ENCODE peak calls at places on chromosome 18, in nine cellular contexts. C is CD4-positive, alpha-beta memory T cell; Y is foreskin fibroblast; N is choroid plexus epithelial cell; O is NCI-H1694 treated with DMSO at 0.1 percent for 48 hours; Z is NCI-H1092 treated with DMSO at 0.1 percent for 48 hours; E is NCI-H748 treated with DMSO at 0.1 percent for 48 hours; G is cardiac fibroblast; R is GM03348. U is an unnamed sample.

GRCh38 chr18:38007931-38008330 is 442.3 kb upstream of the CELF4 start:
- DNase-seq in Y (no peak), O (no peak), R (no peak), Z (no peak), N (no peak), C (no peak), E (no peak), G (no peak), U (no peak)

GRCh38 chr18:27954226-27954625 is 222.7 kb downstream of the CDH2 start:
- DNase-seq in N (peak; percentile 93), Y (peak; percentile 45), E (no peak), O (no peak), C (no peak), Z (no peak), R (peak; percentile 36), G (peak; percentile 81), U (no peak)

GRCh38 chr18:57202881-57203280 is 56.0 kb downstream of the BOD1L2 start:
- DNase-seq in N (no peak), E (no peak), Y (no peak), O (no peak), Z (no peak), G (no peak), R (no peak), C (no peak), U (no peak)

GRCh38 chr18:2686349-2686968 is 30.9 kb downstream of the SMCHD1 start:
- DNase-seq in O (no peak), N (no peak), Z (no peak), E (no peak), R (no peak), Y (no peak), C (no peak), G (no peak), U (no peak)

GRCh38 chr18:76816127-76816526 is 6.2 kb upstream of the ZNF236 start:
- DNase-seq in N (no peak), R (no peak), G (no peak), E (no peak), Y (no peak), O (no peak), C (no peak), Z (no peak), U (no peak)

GRCh38 chr18:46469186-46469915 is 187.7 kb downstream of the LOXHD1 start:
- DNase-seq in C (no peak), Z (peak; percentile 78), E (no peak), G (no peak), N (peak; percentile 62), O (no peak), Y (peak; percentile 14), R (no peak), U (no peak)

GRCh38 chr18:9418047-9418690 is 57.1 kb upstream of the RALBP1 start:
- DNase-seq in R (no peak), O (no peak), Y (no peak), N (no peak), G (no peak), C (no peak), Z (no peak), E (no peak), U (no peak)

GRCh38 chr18:56043691-56044090 is 455.7 kb upstream of the TCF4 start:
- DNase-seq in O (no peak), C (no peak), G (no peak), E (no peak), N (no peak), Z (no peak), R (no peak), Y (no peak), U (no peak)

GRCh38 chr18:31274915-31275314 is 43.0 kb upstream of the DSG1 start:
- DNase-seq in R (no peak), E (peak; percentile 54), O (no peak), C (no peak), N (peak; percentile 74), G (peak; percentile 29), Z (no peak), Y (no peak), U (no peak)

GRCh38 chr18:48428494-48429177 is 19.5 kb upstream of the ZBTB7C start:
- DNase-seq in Y (no peak), G (no peak), O (no peak), N (peak; percentile 44), E (no peak), Z (no peak), C (no peak), R (no peak), U (no peak)

GRCh38 chr18:49185636-49186035 is 234.9 kb upstream of the SMAD7 start:
- DNase-seq in G (peak; percentile 48), O (no peak), N (no peak), Z (no peak), E (no peak), R (no peak), C (no peak), Y (no peak), U (peak; percentile 37)

GRCh38 chr18:63074987-63075404 is 244.6 kb downstream of the BCL2 start:
- DNase-seq in E (peak; percentile 97), Z (peak; percentile 72), C (peak; percentile 28), G (peak; percentile 42), R (peak; percentile 93), O (peak; percentile 57), Y (peak; percentile 66), N (peak; percentile 29), U (peak; percentile 56)

GRCh38 chr18:48295586-48296311 is 113.4 kb downstream of the ZBTB7C start:
- DNase-seq in N (peak; percentile 31), C (no peak), G (peak; percentile 3), E (no peak), O (no peak), Z (peak; percentile 74), R (no peak), Y (no peak), U (no peak)

GRCh38 chr18:34659579-34660517 is 50.2 kb upstream of the DTNA start:
- DNase-seq in R (peak; percentile 88), C (no peak), Z (peak; percentile 29), E (peak; percentile 51), N (peak; percentile 99), G (peak; percentile 98), Y (peak; percentile 98), O (no peak), U (peak; percentile 96)